ENCODE peak calls at places on chromosomes 7 and 10, in nine cellular contexts. P, E, K, R, C, N, D, T and G are unnamed samples.

GRCh38 chr7:113304104-113304503 is 185.8 kb upstream of the SMIM30 start:
- DNase-seq in R (no peak), N (no peak), E (no peak), D (no peak), P (no peak), K (no peak), T (no peak), C (no peak), G (no peak)

GRCh38 chr10:17075975-17076374 is 53.6 kb downstream of the CUBN start:
- DNase-seq in R (no peak), T (no peak), N (no peak), P (no peak), D (no peak), E (no peak), K (no peak), C (no peak), G (no peak)

GRCh38 chr10:74320717-74321116 is 169.7 kb downstream of the ADK start:
- DNase-seq in E (no peak), N (no peak), D (no peak), P (no peak), C (no peak), T (no peak), K (no peak), R (no peak), G (no peak)

GRCh38 chr7:112668561-112668960 is 121.6 kb downstream of the TMEM168 start:
- DNase-seq in K (no peak), T (no peak), C (no peak), D (no peak), N (no peak), P (no peak), R (no peak), E (no peak), G (no peak)

GRCh38 chr10:75003195-75003594 is 108.3 kb upstream of the SAMD8 start:
- DNase-seq in K (no peak), T (no peak), E (no peak), P (no peak), R (no peak), C (no peak), N (no peak), D (no peak), G (no peak)

GRCh38 chr10:97069576-97070362 is 116.0 kb downstream of the SLIT1 start:
- DNase-seq in K (no peak), N (no peak), C (no peak), D (no peak), T (no peak), P (no peak), R (no peak), E (no peak), G (no peak)

GRCh38 chr10:4953405-4953804 is 9.8 kb upstream of the AKR1C1 start:
- DNase-seq in P (no peak), K (no peak), D (no peak), T (no peak), E (no peak), R (no peak), N (no peak), C (no peak), G (no peak)

GRCh38 chr10:44968101-44968886 is 8.7 kb downstream of the RASSF4 start:
- DNase-seq in P (no peak), R (no peak), E (no peak), C (no peak), D (no peak), N (no peak), K (no peak), T (no peak), G (peak; percentile 57)

GRCh38 chr7:70183278-70183677 is 585.0 kb downstream of the AUTS2 start:
- DNase-seq in P (no peak), C (no peak), R (no peak), K (no peak), E (no peak), N (peak; percentile 78), T (no peak), D (no peak), G (no peak)

GRCh38 chr7:119572132-119572531 is 700.8 kb upstream of the KCND2 start:
- DNase-seq in D (no peak), T (no peak), C (no peak), E (no peak), P (no peak), N (no peak), R (no peak), K (peak; percentile 29), G (no peak)

GRCh38 chr7:149728491-149729375 is 44.7 kb downstream of the ZNF467 start:
- DNase-seq in K (no peak), N (no peak), T (no peak), E (no peak), R (no peak), C (no peak), P (no peak), D (no peak), G (no peak)

GRCh38 chr7:85682819-85683218 is 496.0 kb upstream of the SEMA3D start:
- DNase-seq in D (peak; percentile 13), P (no peak), E (no peak), R (no peak), C (no peak), K (no peak), N (no peak), T (no peak), G (no peak)

GRCh38 chr10:128274938-128275337 is 148.7 kb upstream of the MKI67 start:
- DNase-seq in R (no peak), K (no peak), N (no peak), T (no peak), P (peak; percentile 24), C (no peak), E (no peak), D (no peak), G (no peak)

GRCh38 chr10:73995035-73995358 is 2.9 kb upstream of the VCL start:
- DNase-seq in N (no peak), K (no peak), C (no peak), R (no peak), D (no peak), E (no peak), T (no peak), P (no peak), G (no peak)

GRCh38 chr10:15197276-15197675 is 28.8 kb upstream of the NMT2 start:
- DNase-seq in D (peak; percentile 86), C (no peak), R (no peak), P (no peak), T (no peak), N (no peak), E (no peak), K (no peak), G (no peak)